ENCODE peak calls at places on chromosomes 3 and 15, in four cellular contexts. Q is A549, B is K562, O is GM12878. M is an unnamed sample.

GRCh38 chr3:156820687-156821070 is 5.5 kb upstream of the LEKR1 start:
- DNase-seq in B (no peak), Q (no peak), O (no peak), M (no peak)

GRCh38 chr3:114370537-114371174 is 76.8 kb downstream of the TIGIT start:
- DNase-seq in B (peak), O (no peak), Q (no peak), M (no peak)

GRCh38 chr3:43394071-43394501 is 107.7 kb downstream of the SNRK start:
- DNase-seq in Q (no peak), O (no peak), B (no peak), M (no peak)

GRCh38 chr3:75396316-75396802 is 267.8 kb upstream of the FRG2C start:
- DNase-seq in B (no peak), Q (no peak), O (no peak), M (peak)

GRCh38 chr3:196138464-196138863 is 56.6 kb upstream of the TFRC start:
- DNase-seq in B (peak), O (no peak), Q (no peak), M (peak)

GRCh38 chr3:24060055-24060454 is 115.0 kb downstream of the NR1D2 start:
- DNase-seq in B (no peak), O (no peak), Q (no peak), M (no peak)

GRCh38 chr3:150309557-150309956 is 98.5 kb upstream of the TSC22D2 start:
- DNase-seq in O (no peak), B (no peak), Q (peak), M (no peak)

GRCh38 chr3:163601426-163601825 is 1476.9 kb downstream of the SI start:
- DNase-seq in Q (no peak), B (no peak), O (no peak), M (no peak)

GRCh38 chr15:69232144-69232543 is 66.6 kb upstream of the PAQR5 start:
- DNase-seq in B (no peak), O (no peak), Q (no peak), M (no peak)

GRCh38 chr15:23857028-23857641 is 170.0 kb upstream of the NDN start:
- DNase-seq in Q (peak), B (peak), O (no peak), M (peak)

GRCh38 chr3:39752019-39752637 is 57.3 kb upstream of the MYRIP start:
- DNase-seq in O (no peak), Q (no peak), B (no peak), M (no peak)

GRCh38 chr15:42373274-42373673 is 14.0 kb downstream of the CAPN3 start:
- DNase-seq in B (no peak), Q (no peak), O (no peak), M (no peak)

GRCh38 chr3:196163687-196164493 is 47.3 kb downstream of the ZDHHC19 start:
- DNase-seq in Q (no peak), O (no peak), B (no peak), M (peak)

GRCh38 chr3:78728406-78729145 is 1039.2 kb downstream of the ROBO1 start:
- DNase-seq in O (no peak), B (no peak), Q (peak), M (peak)

GRCh38 chr3:63015614-63016016 is 140.4 kb upstream of the CADPS start:
- DNase-seq in O (no peak), Q (peak), B (peak), M (no peak)

GRCh38 chr15:38074029-38074428 is 139.6 kb downstream of the TMCO5A start:
- DNase-seq in Q (no peak), O (no peak), B (no peak), M (no peak)

GRCh38 chr3:126921425-126921824 is 61.5 kb upstream of the PLXNA1 start:
- DNase-seq in B (no peak), Q (no peak), O (no peak), M (no peak)

GRCh38 chr3:8445861-8446260 is 55.8 kb upstream of the LMCD1 start:
- DNase-seq in Q (peak), O (no peak), B (no peak), M (no peak)

GRCh38 chr3:97613139-97613538 is 151.4 kb upstream of the ARL6 start:
- DNase-seq in O (no peak), Q (no peak), B (no peak), M (no peak)

GRCh38 chr15:85289677-85290365 is 90.6 kb upstream of the AKAP13 start:
- DNase-seq in B (no peak), O (no peak), Q (peak), M (peak)

GRCh38 chr3:15439476-15439875 is 12.1 kb downstream of the EAF1 start:
- DNase-seq in O (no peak), Q (no peak), B (no peak), M (no peak)

GRCh38 chr3:156211583-156211982 is 91.2 kb downstream of the KCNAB1 start:
- DNase-seq in O (no peak), B (no peak), Q (no peak), M (no peak)

GRCh38 chr3:37668431-37668830 is 193.2 kb upstream of the CTDSPL start:
- DNase-seq in B (no peak), Q (no peak), O (no peak), M (no peak)
- TF ChIP-seq RCOR1 in B (no peak), Q (no peak), O (no peak), M (no peak)

GRCh38 chr3:171345112-171345843 is 114.9 kb downstream of the TNIK start:
- DNase-seq in Q (no peak), O (no peak), B (no peak), M (no peak)
- TF ChIP-seq REST in Q (no peak), O (no peak), B (no peak), M (no peak)

GRCh38 chr3:38001456-38002081 is 11.0 kb downstream of the VILL start:
- DNase-seq in O (no peak), Q (no peak), B (no peak), M (no peak)
- TF ChIP-seq RCOR1 in O (no peak), Q (no peak), B (no peak), M (no peak)

DNA sequence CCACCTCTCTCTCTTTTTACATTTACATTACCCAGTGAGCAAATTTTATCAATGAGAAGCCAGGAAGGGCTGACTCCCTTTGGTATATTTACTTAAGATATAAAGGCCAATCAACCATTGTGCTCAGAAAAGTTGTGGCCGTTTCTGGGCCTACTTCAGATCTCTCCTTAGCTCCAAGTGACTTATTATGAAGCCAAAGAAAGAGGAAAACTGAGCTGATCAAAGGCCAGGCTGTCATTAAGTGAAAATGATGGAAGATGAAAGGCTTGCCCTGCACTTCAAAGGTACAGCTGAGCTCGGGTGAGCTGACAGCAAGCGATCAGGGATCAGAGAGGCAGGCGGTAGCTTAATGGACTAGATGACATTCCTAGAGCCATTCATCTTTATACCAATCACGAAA is 24.8 kb downstream of the VGLL4 start:
- DNase-seq in B (no peak), O (no peak), Q (no peak), M (no peak)
- TF ChIP-seq REST in B (no peak), O (no peak), Q (no peak), M (no peak)

GRCh38 chr15:91472316-91472756 is 372.3 kb downstream of the SV2B start:
- DNase-seq in Q (no peak), O (no peak), B (no peak), M (no peak)
- TF ChIP-seq RCOR1 in Q (no peak), O (no peak), B (peak), M (no peak)

DNA sequence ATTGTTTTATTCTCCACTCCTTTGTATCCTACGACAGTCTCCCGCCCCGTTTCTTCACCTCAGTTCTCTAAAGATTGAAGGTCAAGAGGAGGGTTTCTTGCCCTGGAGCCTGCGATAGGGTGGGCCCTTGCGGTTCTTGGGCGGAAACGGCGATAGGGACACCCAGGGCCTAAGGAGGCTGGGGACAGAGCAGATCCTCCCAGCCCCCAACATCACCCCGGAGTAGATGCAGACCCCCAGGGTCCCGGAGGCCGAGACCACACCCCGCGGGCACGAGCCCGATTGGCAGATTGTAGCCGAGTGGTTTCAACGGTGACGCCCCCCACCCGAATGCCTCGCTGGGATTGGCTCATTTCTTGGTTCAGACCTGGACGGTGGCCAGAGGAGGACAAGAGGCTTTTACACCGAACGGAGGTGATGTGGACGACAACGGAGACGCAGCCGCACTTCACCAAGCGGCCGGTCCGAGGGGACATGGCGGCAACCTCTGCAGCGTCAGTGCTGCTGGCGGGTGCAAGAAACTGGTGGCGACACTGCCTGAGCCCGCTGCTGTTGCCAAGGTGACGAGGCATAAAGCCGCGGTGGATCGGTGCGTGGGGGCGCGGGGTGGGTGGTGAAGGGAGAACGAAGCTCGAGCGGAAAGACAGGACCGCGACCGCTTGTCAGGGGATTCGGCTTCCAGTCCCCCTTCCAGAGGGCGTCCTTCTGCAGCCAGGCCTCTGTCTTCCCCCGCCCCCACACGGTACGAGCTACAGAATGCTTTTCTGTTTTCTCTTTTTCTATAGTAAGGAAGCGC is 19.0 kb upstream of the MCF2L2 start:
- DNase-seq in Q (peak), B (peak), O (peak), M (peak)
- TF ChIP-seq REST in Q (no peak), B (no peak), O (no peak), M (no peak)

M was measured in SK-N-SH.